ENCODE peak calls at places on chromosome 15, in ten cellular contexts. S is neuronal stem cell; C is CD8-positive, alpha-beta memory T cell; A is OCI-LY7; E is substantia nigra; Y is lower lobe of right lung; B is fibroblast of lung; F is coronary artery; H is stomach; I is neural progenitor cell. L is an unnamed sample.

GRCh38 chr15:95440712-95441111 is 889.8 kb upstream of the NR2F2 start:
- DNase-seq in S (no peak), C (no peak), A (no peak), E (no peak), Y (no peak), B (no peak), F (no peak), H (no peak), I (no peak), L (no peak)

GRCh38 chr15:52733696-52734255 is 54.6 kb upstream of the ATOSA start:
- DNase-seq in S (no peak), C (no peak), A (no peak), E (no peak), Y (no peak), B (no peak), F (no peak), H (no peak), I (no peak), L (no peak)

GRCh38 chr15:37045859-37046318 is 54.5 kb downstream of the MEIS2 start:
- DNase-seq in S (peak), C (no peak), A (no peak), E (no peak), Y (peak), B (no peak), F (no peak), H (no peak), I (peak), L (no peak)

GRCh38 chr15:35330921-35331320 is 215.0 kb downstream of the DPH6 start:
- DNase-seq in S (no peak), C (no peak), A (no peak), E (no peak), Y (no peak), B (no peak), F (no peak), H (no peak), I (no peak), L (no peak)

GRCh38 chr15:55649058-55649423 is 60.9 kb upstream of the PYGO1 start:
- DNase-seq in S (no peak), C (no peak), A (no peak), E (no peak), Y (no peak), B (peak), F (no peak), H (no peak), I (no peak), L (no peak)

GRCh38 chr15:28907338-28907961 is 21.7 kb downstream of the APBA2 start:
- DNase-seq in S (no peak), C (no peak), A (no peak), E (no peak), Y (peak), B (no peak), F (no peak), H (no peak), I (no peak), L (no peak)

GRCh38 chr15:82228750-82229149 is 33.8 kb downstream of the EFL1 start:
- DNase-seq in S (no peak), C (no peak), A (no peak), E (no peak), Y (no peak), B (no peak), F (no peak), H (no peak), I (no peak), L (no peak)

GRCh38 chr15:61989698-61990097 is 70.5 kb downstream of the VPS13C start:
- DNase-seq in S (no peak), C (no peak), A (no peak), E (no peak), Y (no peak), B (peak), F (no peak), H (no peak), I (no peak), L (no peak)

GRCh38 chr15:70412717-70413266 is 315.1 kb upstream of the TLE3 start:
- DNase-seq in S (no peak), C (no peak), A (no peak), E (no peak), Y (no peak), B (no peak), F (no peak), H (no peak), I (no peak), L (no peak)

GRCh38 chr15:41967506-41968206 is 4.7 kb downstream of the EHD4 start:
- DNase-seq in S (no peak), C (no peak), A (peak), E (no peak), Y (peak), B (peak), F (peak), H (peak), I (peak), L (peak)

GRCh38 chr15:57061281-57061680 is 142.8 kb downstream of the TCF12 start:
- DNase-seq in S (no peak), C (no peak), A (no peak), E (no peak), Y (no peak), B (peak), F (no peak), H (no peak), I (no peak), L (no peak)

GRCh38 chr15:89486726-89487050 is 9.7 kb downstream of the RHCG start:
- DNase-seq in S (no peak), C (peak), A (no peak), E (no peak), Y (peak), B (no peak), F (no peak), H (no peak), I (peak), L (no peak)

GRCh38 chr15:21269121-21269520 is 171.2 kb downstream of the POTEB3 start:
- DNase-seq in S (no peak), C (no peak), A (no peak), E (no peak), Y (peak), B (no peak), F (no peak), H (no peak), I (no peak), L (no peak)

GRCh38 chr15:82197734-82198594 is 64.6 kb downstream of the EFL1 start:
- DNase-seq in S (peak), C (peak), A (peak), E (peak), Y (no peak), B (peak), F (peak), H (peak), I (peak), L (peak)

GRCh38 chr15:28015855-28016254 is 83.3 kb downstream of the OCA2 start:
- DNase-seq in S (no peak), C (no peak), A (no peak), E (no peak), Y (no peak), B (no peak), F (no peak), H (no peak), I (no peak), L (no peak)

GRCh38 chr15:51853987-51854386 is 24.5 kb downstream of the TMOD3 start:
- DNase-seq in S (no peak), C (no peak), A (no peak), E (no peak), Y (no peak), B (no peak), F (no peak), H (no peak), I (no peak), L (no peak)

GRCh38 chr15:85676332-85676731 is 118.4 kb downstream of the KLHL25 start:
- DNase-seq in S (no peak), C (no peak), A (no peak), E (no peak), Y (no peak), B (no peak), F (no peak), H (no peak), I (no peak), L (no peak)

GRCh38 chr15:59388670-59389069 is 16.0 kb upstream of the MYO1E start:
- DNase-seq in S (no peak), C (no peak), A (no peak), E (no peak), Y (no peak), B (peak), F (no peak), H (no peak), I (no peak), L (no peak)

GRCh38 chr15:87724330-87724729 is 532.2 kb downstream of the NTRK3 start:
- DNase-seq in S (no peak), C (no peak), A (no peak), E (no peak), Y (peak), B (no peak), F (no peak), H (no peak), I (no peak), L (no peak)

GRCh38 chr15:45635191-45635638 is 386 bp downstream of the SQOR start:
- DNase-seq in S (peak), C (peak), A (peak), E (no peak), Y (peak), B (no peak), F (peak), H (peak), I (peak), L (peak)

GRCh38 chr15:68713874-68714273 is 106.8 kb downstream of the ANP32A start:
- DNase-seq in S (no peak), C (no peak), A (no peak), E (no peak), Y (no peak), B (no peak), F (no peak), H (no peak), I (no peak), L (no peak)

GRCh38 chr15:75307778-75308390 is 25.2 kb downstream of the GOLGA6D start:
- DNase-seq in S (peak), C (no peak), A (peak), E (no peak), Y (no peak), B (no peak), F (no peak), H (peak), I (peak), L (no peak)

GRCh38 chr15:41930221-41930866 is 36.5 kb upstream of the SPTBN5 start:
- DNase-seq in S (no peak), C (no peak), A (no peak), E (no peak), Y (peak), B (peak), F (peak), H (no peak), I (no peak), L (peak)

GRCh38 chr15:70260096-70260495 is 162.4 kb upstream of the TLE3 start:
- DNase-seq in S (no peak), C (no peak), A (peak), E (no peak), Y (no peak), B (no peak), F (no peak), H (no peak), I (no peak), L (no peak)

GRCh38 chr15:76187151-76187550 is 124.1 kb downstream of the ETFA start:
- DNase-seq in S (no peak), C (no peak), A (no peak), E (no peak), Y (no peak), B (no peak), F (no peak), H (no peak), I (no peak), L (no peak)

GRCh38 chr15:90879730-90880366 is 4.5 kb upstream of the FES start:
- DNase-seq in S (no peak), C (no peak), A (no peak), E (no peak), Y (no peak), B (no peak), F (no peak), H (no peak), I (no peak), L (no peak)

GRCh38 chr15:51199541-51199940 is 104.8 kb upstream of the TNFAIP8L3 start:
- DNase-seq in S (no peak), C (no peak), A (no peak), E (no peak), Y (no peak), B (no peak), F (no peak), H (no peak), I (no peak), L (no peak)

GRCh38 chr15:92158426-92158825 is 235.3 kb upstream of the ST8SIA2 start:
- DNase-seq in S (no peak), C (no peak), A (no peak), E (no peak), Y (no peak), B (peak), F (no peak), H (peak), I (no peak), L (no peak)

GRCh38 chr15:62545392-62546227 is 380.5 kb upstream of the C2CD4B start:
- DNase-seq in S (no peak), C (no peak), A (no peak), E (no peak), Y (no peak), B (peak), F (no peak), H (peak), I (no peak), L (peak)

GRCh38 chr15:48695088-48695834 is 49.8 kb upstream of the FBN1 start:
- DNase-seq in S (no peak), C (no peak), A (no peak), E (no peak), Y (no peak), B (peak), F (no peak), H (no peak), I (no peak), L (no peak)

GRCh38 chr15:37093480-37094410 is 6.6 kb downstream of the MEIS2 start:
- DNase-seq in S (no peak), C (no peak), A (no peak), E (no peak), Y (no peak), B (peak), F (no peak), H (no peak), I (no peak), L (no peak)

GRCh38 chr15:89143503-89144162 is 55.4 kb downstream of the ABHD2 start:
- DNase-seq in S (no peak), C (no peak), A (no peak), E (no peak), Y (no peak), B (peak), F (no peak), H (no peak), I (no peak), L (no peak)

GRCh38 chr15:69807752-69808151 is 290.0 kb downstream of the TLE3 start:
- DNase-seq in S (no peak), C (no peak), A (no peak), E (no peak), Y (peak), B (peak), F (no peak), H (no peak), I (no peak), L (no peak)

GRCh38 chr15:96342143-96342466 is 11.6 kb downstream of the NR2F2 start:
- DNase-seq in S (no peak), C (no peak), A (no peak), E (no peak), Y (no peak), B (no peak), F (no peak), H (no peak), I (no peak), L (no peak)

GRCh38 chr15:92848852-92849598 is 51.1 kb upstream of the CHD2 start:
- DNase-seq in S (no peak), C (peak), A (peak), E (no peak), Y (no peak), B (peak), F (no peak), H (no peak), I (no peak), L (no peak)

GRCh38 chr15:66105286-66105984 is 148.1 kb downstream of the MEGF11 start:
- DNase-seq in S (peak), C (no peak), A (no peak), E (no peak), Y (no peak), B (no peak), F (no peak), H (no peak), I (peak), L (no peak)

GRCh38 chr15:41620536-41621199 is 39.5 kb upstream of the MGA start:
- DNase-seq in S (peak), C (no peak), A (no peak), E (no peak), Y (no peak), B (no peak), F (no peak), H (no peak), I (no peak), L (no peak)

GRCh38 chr15:50641318-50641717 is 45.3 kb downstream of the TRPM7 start:
- DNase-seq in S (no peak), C (no peak), A (no peak), E (no peak), Y (no peak), B (no peak), F (no peak), H (no peak), I (no peak), L (no peak)

GRCh38 chr15:67119238-67119846 is 53.9 kb downstream of the SMAD3 start:
- DNase-seq in S (no peak), C (no peak), A (no peak), E (no peak), Y (no peak), B (no peak), F (no peak), H (no peak), I (no peak), L (no peak)
- H3K27ac ChIP-seq in S (no peak), C (no peak), A (no peak), E (no peak), Y (no peak), B (peak), F (peak), H (peak), I (no peak), L (peak)

GRCh38 chr15:78020007-78020406 is 57.5 kb downstream of the TBC1D2B start:
- DNase-seq in S (no peak), C (no peak), A (no peak), E (no peak), Y (no peak), B (no peak), F (no peak), H (no peak), I (no peak), L (no peak)

GRCh38 chr15:78016860-78017259 is 60.7 kb downstream of the TBC1D2B start:
- DNase-seq in S (no peak), C (no peak), A (no peak), E (no peak), Y (no peak), B (no peak), F (no peak), H (peak), I (no peak), L (no peak)

GRCh38 chr15:78021761-78022160 is 55.8 kb downstream of the TBC1D2B start:
- DNase-seq in S (no peak), C (no peak), A (no peak), E (no peak), Y (no peak), B (no peak), F (no peak), H (no peak), I (no peak), L (no peak)

GRCh38 chr15:78018445-78018844 is 59.1 kb downstream of the TBC1D2B start:
- DNase-seq in S (no peak), C (no peak), A (no peak), E (no peak), Y (no peak), B (no peak), F (no peak), H (no peak), I (no peak), L (no peak)

GRCh38 chr15:78018968-78019644 is 58.4 kb downstream of the TBC1D2B start:
- DNase-seq in S (no peak), C (no peak), A (no peak), E (no peak), Y (no peak), B (no peak), F (no peak), H (no peak), I (no peak), L (no peak)
- H3K27ac ChIP-seq in S (no peak), C (no peak), A (no peak), E (no peak), Y (peak), B (no peak), F (peak), H (peak), I (no peak), L (no peak)

GRCh38 chr15:43370975-43371974 is at the start of the genes TUBGCP4 and ZSCAN29:
- DNase-seq in S (peak), C (peak), A (peak), E (peak), Y (peak), B (peak), F (peak), H (peak), I (peak), L (peak)
- H3K27ac ChIP-seq in S (peak), C (peak), A (peak), E (peak), Y (peak), B (peak), F (peak), H (peak), I (peak), L (peak)

GRCh38 chr15:38145671-38146111 is 106.9 kb upstream of the SPRED1 start:
- DNase-seq in S (no peak), C (no peak), A (no peak), E (peak), Y (no peak), B (no peak), F (no peak), H (no peak), I (peak), L (no peak)
- H3K27ac ChIP-seq in S (peak), C (no peak), A (no peak), E (peak), Y (no peak), B (no peak), F (no peak), H (no peak), I (peak), L (no peak)

GRCh38 chr15:64070965-64071851 is 22.4 kb downstream of the CIAO2A start:
- DNase-seq in S (no peak), C (no peak), A (no peak), E (no peak), Y (no peak), B (peak), F (peak), H (peak), I (no peak), L (peak)
- H3K27ac ChIP-seq in S (no peak), C (peak), A (no peak), E (peak), Y (peak), B (peak), F (peak), H (peak), I (no peak), L (peak)

DNA sequence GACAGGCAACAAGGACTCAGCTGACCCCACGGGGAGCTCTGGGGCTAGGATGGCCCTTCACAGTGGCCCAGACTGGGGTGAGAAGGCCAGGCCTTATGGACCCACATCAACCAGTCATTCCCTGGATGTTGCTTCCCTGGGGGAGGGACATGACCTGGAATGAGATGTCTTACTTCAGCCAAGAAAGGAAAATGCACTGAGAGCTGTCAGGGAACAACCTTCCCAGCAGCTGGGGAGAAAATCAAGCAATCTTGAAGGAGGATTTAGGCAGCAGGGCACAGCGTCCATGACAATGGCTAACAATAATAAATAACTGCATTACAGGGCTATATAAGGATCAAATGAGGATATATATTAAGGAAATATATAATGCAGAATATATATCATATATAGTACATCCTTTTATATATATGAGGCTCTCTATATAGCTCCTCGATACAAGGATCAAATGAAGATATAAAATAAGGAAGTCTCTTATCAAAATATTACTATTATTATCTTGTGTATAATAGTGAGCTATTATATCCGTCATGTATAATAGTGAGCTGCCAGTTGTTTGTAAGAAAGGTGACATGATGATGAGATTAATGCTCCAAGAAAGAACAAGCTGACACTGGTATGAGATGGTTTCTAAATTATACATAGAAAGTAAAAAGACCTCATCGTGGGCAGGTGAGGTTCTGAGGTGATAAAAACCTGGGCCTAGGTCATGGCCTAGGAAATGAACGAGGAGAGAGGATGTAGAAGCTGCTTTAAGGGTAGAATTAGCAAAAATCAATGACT is 117.8 kb upstream of the LIPC start:
- DNase-seq in S (no peak), C (no peak), A (no peak), E (no peak), Y (no peak), B (no peak), F (no peak), H (no peak), I (no peak), L (no peak)
- H3K27ac ChIP-seq in S (no peak), C (no peak), A (no peak), E (no peak), Y (no peak), B (no peak), F (no peak), H (no peak), I (no peak), L (no peak)

DNA sequence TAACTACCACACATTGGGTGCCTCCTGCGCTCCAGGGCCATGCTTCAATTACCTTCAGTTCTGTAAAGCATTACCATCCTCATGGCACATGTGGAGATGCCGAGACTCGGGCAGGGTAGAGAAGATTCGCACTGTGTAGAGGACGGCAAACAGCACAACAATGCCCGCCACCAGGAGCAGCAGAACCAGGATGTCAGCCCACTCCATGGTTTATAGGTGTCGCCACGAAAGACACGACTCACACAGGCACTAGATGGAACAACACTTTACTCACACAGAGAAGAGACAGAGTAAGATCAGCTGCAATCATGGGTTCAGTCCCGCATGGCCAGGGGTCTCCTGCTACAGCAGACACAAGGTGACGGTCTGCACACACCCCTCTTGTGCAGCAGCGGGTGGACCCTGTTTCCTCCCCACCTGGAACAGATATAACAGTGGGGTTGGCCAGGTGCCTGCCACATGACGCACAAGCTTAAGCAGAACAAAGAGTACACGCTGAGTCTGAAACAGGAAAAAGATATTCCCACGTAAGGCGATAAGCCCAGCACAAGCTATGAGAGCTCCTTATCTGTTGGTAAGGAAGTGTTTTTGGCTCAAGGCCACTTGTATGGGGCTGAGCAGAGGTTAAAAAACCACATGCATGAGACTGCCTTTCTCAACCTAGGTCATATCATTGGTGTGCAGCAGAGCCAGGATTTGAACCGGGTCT is 2.5 kb upstream of the TBC1D21 start:
- DNase-seq in S (no peak), C (no peak), A (no peak), E (no peak), Y (peak), B (peak), F (peak), H (peak), I (no peak), L (peak)
- H3K27ac ChIP-seq in S (no peak), C (no peak), A (no peak), E (no peak), Y (no peak), B (no peak), F (no peak), H (no peak), I (no peak), L (no peak)